ENCODE peak calls at places on chromosomes 4 and X, in six cellular contexts. M, C, F, J, O and W are unnamed samples.

GRCh38 chr4:169252339-169253086 is 18.2 kb downstream of the SH3RF1 start:
- DNase-seq in C (no peak), J (peak), M (no peak), O (no peak), F (no peak), W (no peak)

GRCh38 chr4:138192113-138192512 is 50.0 kb downstream of the SLC7A11 start:
- DNase-seq in C (no peak), M (no peak), J (peak), O (no peak), F (no peak), W (no peak)

GRCh38 chr4:160745126-160745525 is 1418.7 kb downstream of the FSTL5 start:
- DNase-seq in O (no peak), F (no peak), J (no peak), C (no peak), M (no peak), W (no peak)

GRCh38 chr4:147049940-147050852 is 104.5 kb upstream of the TTC29 start:
- DNase-seq in M (no peak), O (no peak), C (no peak), F (no peak), J (peak), W (no peak)

GRCh38 chr4:139774759-139775487 is 109.3 kb downstream of the MGST2 start:
- DNase-seq in O (no peak), F (no peak), M (no peak), J (no peak), C (no peak), W (no peak)

GRCh38 chr4:54226399-54227260 is 2.5 kb upstream of the PDGFRA start:
- DNase-seq in C (no peak), F (peak), M (no peak), O (peak), J (peak), W (no peak)

GRCh38 chrX:113001836-113002235 is 161.2 kb upstream of the AMOT start:
- DNase-seq in C (no peak), O (no peak), M (no peak), J (no peak), F (no peak), W (no peak)

GRCh38 chr4:179858221-179858620 is 2385.0 kb upstream of the TENM3 start:
- DNase-seq in F (no peak), O (no peak), J (no peak), C (no peak), M (no peak), W (no peak)

GRCh38 chr4:124415206-124415605 is 297.3 kb downstream of the ANKRD50 start:
- DNase-seq in O (no peak), F (no peak), C (no peak), J (peak), M (no peak), W (no peak)

GRCh38 chr4:52837716-52838558 is 24.2 kb upstream of the RASL11B start:
- DNase-seq in M (no peak), O (no peak), C (no peak), J (peak), F (no peak), W (peak)

GRCh38 chrX:5683996-5684395 is 544.7 kb downstream of the NLGN4X start:
- DNase-seq in F (no peak), O (no peak), J (no peak), C (no peak), M (no peak), W (no peak)

GRCh38 chrX:72128881-72129280 is 2.8 kb downstream of the RTL5 start:
- DNase-seq in F (no peak), O (no peak), C (no peak), J (no peak), M (no peak), W (no peak)

GRCh38 chrX:39337461-39337860 is 536.2 kb downstream of the MID1IP1 start:
- DNase-seq in M (no peak), F (no peak), J (no peak), C (no peak), O (no peak), W (no peak)

GRCh38 chr4:163367651-163368050 is 24.0 kb downstream of the NPY5R start:
- DNase-seq in O (no peak), J (no peak), C (no peak), M (no peak), F (no peak), W (no peak)

GRCh38 chr4:53520114-53520513 is 71.2 kb downstream of the LNX1 start:
- DNase-seq in M (no peak), F (no peak), C (no peak), O (no peak), J (no peak), W (no peak)

GRCh38 chr4:40321671-40322131 is 13.4 kb upstream of the CHRNA9 start:
- DNase-seq in F (no peak), C (no peak), M (no peak), J (peak), O (no peak), W (peak)

GRCh38 chr4:139245590-139245989 is 34.4 kb downstream of the MGARP start:
- DNase-seq in M (no peak), F (no peak), C (no peak), O (no peak), J (no peak), W (no peak)

GRCh38 chrX:53086464-53086863 is 4.3 kb downstream of the TSPYL2 start:
- DNase-seq in F (peak), C (no peak), J (no peak), M (no peak), O (peak), W (no peak)

GRCh38 chrX:123971963-123972362 is 10.5 kb downstream of the STAG2 start:
- DNase-seq in F (no peak), M (no peak), C (no peak), J (no peak), O (no peak), W (no peak)

GRCh38 chr4:141473952-141474351 is 162.4 kb upstream of the IL15 start:
- DNase-seq in F (no peak), M (no peak), C (no peak), J (no peak), O (no peak), W (no peak)

GRCh38 chr4:168619266-168619631 is 122.4 kb downstream of the PALLD start:
- DNase-seq in C (no peak), O (no peak), J (no peak), F (no peak), M (no peak), W (peak)

GRCh38 chr4:7680731-7681130 is 246.0 kb upstream of the PSAPL1 start:
- DNase-seq in M (no peak), C (no peak), F (no peak), J (no peak), O (no peak), W (no peak)

GRCh38 chr4:4437798-4438470 is 51.0 kb downstream of the NSG1 start:
- DNase-seq in F (no peak), M (no peak), C (no peak), O (no peak), J (no peak), W (no peak)

GRCh38 chr4:653080-653821 is 20.8 kb downstream of the ATP5ME start:
- DNase-seq in J (no peak), F (no peak), C (no peak), O (no peak), M (no peak), W (no peak)

GRCh38 chr4:181685461-181685860 is 557.7 kb upstream of the TENM3 start:
- DNase-seq in O (no peak), C (no peak), M (no peak), F (no peak), J (peak), W (peak)

GRCh38 chrX:16239211-16239610 is 71.9 kb downstream of the MAGEB17 start:
- DNase-seq in F (no peak), C (no peak), O (no peak), M (no peak), J (peak), W (peak)

GRCh38 chrX:48705876-48706275 is 9.3 kb downstream of the SUV39H1 start:
- DNase-seq in J (no peak), F (no peak), O (no peak), C (no peak), M (no peak), W (no peak)
- H3K27ac ChIP-seq in J (no peak), F (no peak), O (no peak), C (no peak), M (no peak), W (no peak)

GRCh38 chr4:67897686-67898085 is 13.9 kb upstream of the TMPRSS11D start:
- DNase-seq in O (no peak), M (no peak), J (no peak), F (no peak), C (no peak), W (no peak)

GRCh38 chr4:67892253-67892652 is 8.5 kb upstream of the TMPRSS11D start:
- DNase-seq in C (no peak), O (no peak), M (no peak), J (no peak), F (no peak), W (no peak)

GRCh38 chr4:67891645-67892044 is 7.8 kb upstream of the TMPRSS11D start:
- DNase-seq in J (no peak), F (no peak), C (no peak), O (no peak), M (no peak), W (no peak)

GRCh38 chr4:67896421-67897065 is 12.7 kb upstream of the TMPRSS11D start:
- DNase-seq in C (no peak), J (no peak), M (no peak), O (no peak), F (no peak), W (no peak)

GRCh38 chr4:67892905-67893304 is 9.1 kb upstream of the TMPRSS11D start:
- DNase-seq in J (no peak), M (no peak), C (no peak), F (no peak), O (no peak), W (no peak)
- TF ChIP-seq CTCF in J (peak), M (no peak), C (no peak), F (no peak), O (no peak), W (peak)

GRCh38 chr4:13988347-13989265 is 361.1 kb upstream of the BOD1L1 start:
- DNase-seq in J (peak), M (no peak), C (no peak), O (no peak), F (peak), W (peak)

GRCh38 chr4:13990596-13991589 is 363.4 kb upstream of the BOD1L1 start:
- DNase-seq in M (no peak), C (no peak), O (no peak), F (no peak), J (peak), W (no peak)

GRCh38 chr4:13992041-13992440 is 364.5 kb upstream of the BOD1L1 start:
- DNase-seq in M (no peak), O (no peak), F (no peak), J (no peak), C (no peak), W (no peak)

GRCh38 chr4:13986533-13986932 is 359.0 kb upstream of the BOD1L1 start:
- DNase-seq in O (no peak), C (no peak), F (no peak), M (no peak), J (no peak), W (no peak)

DNA sequence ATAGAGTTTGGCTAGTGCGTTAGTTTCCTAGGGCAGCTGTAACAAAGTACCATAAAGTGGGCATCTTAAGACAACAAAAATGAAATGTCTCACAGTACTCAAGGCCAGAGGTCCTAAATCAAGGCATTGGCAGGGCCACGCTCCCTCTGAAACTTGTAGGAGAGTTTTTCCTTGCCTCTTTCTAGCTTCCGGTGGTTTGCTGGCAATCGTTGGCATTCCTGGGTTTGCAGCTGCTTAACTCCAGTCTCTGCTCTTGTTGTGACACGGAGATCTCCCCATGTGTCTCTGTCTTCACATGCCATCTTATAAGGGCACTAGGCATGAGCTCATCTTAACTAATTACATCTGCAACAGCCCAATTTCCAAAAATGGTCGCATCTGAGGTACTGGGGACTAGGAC is 362.0 kb upstream of the BOD1L1 start:
- DNase-seq in J (peak), C (no peak), O (no peak), M (no peak), F (no peak), W (no peak)
- H3K27ac ChIP-seq in J (peak), C (no peak), O (no peak), M (no peak), F (peak), W (no peak)

DNA sequence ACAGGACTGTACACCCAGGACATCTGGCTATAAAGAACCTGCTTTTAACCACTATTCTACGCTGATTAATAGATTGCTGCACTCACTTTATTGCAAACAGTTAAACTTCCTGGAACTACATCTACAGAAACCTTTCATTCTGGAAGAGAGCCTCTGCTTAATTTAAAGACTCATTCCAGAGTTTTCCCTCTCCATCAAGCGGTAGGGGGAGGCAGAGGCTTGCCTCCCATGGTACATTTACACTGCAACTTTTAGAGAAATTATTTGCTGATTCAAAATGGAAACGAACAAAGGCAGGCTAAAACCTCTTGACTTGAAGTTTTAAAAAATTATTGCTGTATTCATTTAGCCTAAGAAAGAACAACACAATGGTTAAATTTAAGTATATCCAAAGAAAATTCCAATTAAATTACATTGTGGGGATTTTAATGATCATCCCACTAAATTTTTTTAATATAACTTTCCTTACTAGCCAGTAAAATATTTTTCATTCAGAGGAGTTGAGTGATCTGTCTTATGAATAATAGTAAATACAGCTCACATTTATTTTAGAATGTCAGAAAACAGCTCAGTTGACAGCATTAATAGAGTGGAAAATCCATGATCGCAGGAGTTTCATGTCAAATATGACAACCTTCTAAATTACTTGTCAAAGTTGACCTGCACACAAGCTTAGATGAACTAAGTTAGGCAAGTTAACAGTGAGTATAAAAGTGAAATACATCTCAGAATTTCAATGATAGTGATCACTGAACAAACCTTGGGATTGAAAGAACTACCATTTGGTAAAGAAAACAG is 46.3 kb upstream of the PCDH10 start:
- DNase-seq in C (no peak), O (no peak), J (no peak), M (no peak), F (no peak), W (no peak)
- TF ChIP-seq CTCF in C (no peak), O (no peak), J (peak), M (no peak), F (no peak), W (no peak)

DNA sequence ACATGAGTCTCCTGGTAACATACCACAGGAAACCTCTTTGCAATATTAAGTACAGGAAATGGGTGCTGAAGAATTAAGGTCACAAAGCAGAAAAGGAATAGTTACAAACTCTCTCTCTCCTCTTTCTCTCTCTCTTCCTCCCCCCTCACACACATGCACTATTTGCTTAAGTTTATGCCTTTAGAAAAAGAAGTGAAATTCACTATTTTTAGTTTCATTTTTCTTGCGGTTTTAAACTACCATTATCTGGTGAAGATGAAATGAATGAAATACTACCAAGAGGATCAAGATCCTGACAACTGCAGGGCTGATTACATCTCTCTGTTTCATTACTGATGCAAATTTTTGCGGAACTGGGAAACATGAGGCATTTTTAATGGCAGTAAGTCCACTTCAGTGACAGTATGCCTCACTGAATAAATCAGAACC is 64.3 kb upstream of the FTHL17 start:
- DNase-seq in O (no peak), F (no peak), M (no peak), J (no peak), C (no peak), W (no peak)
- H3K27ac ChIP-seq in O (no peak), F (no peak), M (no peak), J (no peak), C (no peak), W (no peak)

DNA sequence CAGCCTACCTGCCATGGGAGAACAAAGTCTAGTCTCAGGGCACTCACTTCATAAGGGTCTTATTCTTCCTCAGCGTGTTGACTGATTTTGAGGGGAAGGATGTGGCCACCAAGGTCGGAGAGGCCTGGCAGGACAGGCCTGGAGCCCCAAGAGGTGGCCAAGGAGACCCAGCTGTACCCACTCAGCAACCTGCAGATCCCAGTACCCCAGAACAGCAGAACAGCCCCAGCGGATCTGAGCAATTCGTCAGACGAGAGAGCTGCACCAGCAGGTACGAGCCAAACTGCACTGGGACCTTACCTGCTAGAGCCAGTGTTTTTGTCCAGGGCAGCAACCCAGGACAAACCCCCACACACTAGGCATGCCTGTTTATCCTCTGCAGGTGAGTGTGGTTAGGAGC is 34.3 kb downstream of the PNMA5 start:
- DNase-seq in C (no peak), F (peak), O (no peak), J (no peak), M (no peak), W (no peak)
- TF ChIP-seq CTCF in C (no peak), F (no peak), O (no peak), J (no peak), M (no peak), W (no peak)